ENCODE peak calls at places on chromosomes 13 and 19, in nine cellular contexts. B, G, V, S, W, N, L, J and H are unnamed samples.
A peak's percentile ranks its signal among the peaks of the same experiment; 100 is the strongest.

GRCh38 chr13:93316848-93317247 is 90.2 kb downstream of the GPC6 start:
- DNase-seq in B (no peak), G (no peak), V (no peak), S (no peak), W (no peak), N (no peak), L (no peak), J (no peak), H (no peak)

GRCh38 chr19:2014731-2015610 is 543 bp downstream of the BTBD2 start:
- DNase-seq in B (no peak), G (peak; percentile 57), V (no peak), S (no peak), W (no peak), N (peak; percentile 56), L (peak; percentile 68), J (no peak), H (no peak)

GRCh38 chr13:79459906-79460305 is 21.0 kb upstream of the NDFIP2 start:
- DNase-seq in B (peak; percentile 46), G (no peak), V (no peak), S (no peak), W (no peak), N (no peak), L (no peak), J (no peak), H (no peak)

GRCh38 chr19:19083413-19084178 is 19.8 kb downstream of the SLC25A42 start:
- DNase-seq in B (no peak), G (no peak), V (no peak), S (no peak), W (no peak), N (no peak), L (no peak), J (no peak), H (no peak)

GRCh38 chr19:40424637-40425449 is 949 bp downstream of the SERTAD1 start:
- DNase-seq in B (no peak), G (peak; percentile 21), V (no peak), S (no peak), W (no peak), N (no peak), L (peak; percentile 70), J (no peak), H (no peak)

GRCh38 chr13:40464349-40464748 is 202.1 kb downstream of the FOXO1 start:
- DNase-seq in B (no peak), G (no peak), V (no peak), S (no peak), W (no peak), N (no peak), L (no peak), J (no peak), H (no peak)

GRCh38 chr13:99179460-99179859 is 21.2 kb upstream of the UBAC2 start:
- DNase-seq in B (no peak), G (no peak), V (no peak), S (no peak), W (no peak), N (no peak), L (no peak), J (no peak), H (no peak)

GRCh38 chr19:45103625-45104319 is 10.8 kb downstream of the PPP1R37 start:
- DNase-seq in B (no peak), G (no peak), V (no peak), S (no peak), W (no peak), N (no peak), L (peak; percentile 60), J (no peak), H (no peak)

GRCh38 chr13:31951215-31951678 is 80.3 kb upstream of the FRY start:
- DNase-seq in B (peak; percentile 53), G (peak; percentile 59), V (no peak), S (no peak), W (no peak), N (no peak), L (no peak), J (no peak), H (no peak)

GRCh38 chr13:110475117-110475516 is 86.4 kb downstream of the RAB20 start:
- DNase-seq in B (no peak), G (no peak), V (no peak), S (no peak), W (no peak), N (no peak), L (no peak), J (no peak), H (no peak)

GRCh38 chr19:54470991-54471782 is 1.9 kb downstream of the CDC42EP5 start:
- DNase-seq in B (no peak), G (no peak), V (peak; percentile 52), S (no peak), W (no peak), N (peak; percentile 23), L (peak; percentile 72), J (peak; percentile 28), H (peak; percentile 28)

GRCh38 chr13:24997367-24997967 is 98.5 kb upstream of the PABPC3 start:
- DNase-seq in B (peak; percentile 64), G (peak; percentile 18), V (no peak), S (no peak), W (no peak), N (no peak), L (no peak), J (peak; percentile 36), H (no peak)

GRCh38 chr19:46427518-46427917 is 1.2 kb downstream of the PNMA8C start:
- DNase-seq in B (no peak), G (no peak), V (no peak), S (no peak), W (no peak), N (no peak), L (no peak), J (no peak), H (no peak)

GRCh38 chr19:32816555-32817099 is 52.9 kb downstream of the SLC7A9 start:
- DNase-seq in B (no peak), G (no peak), V (no peak), S (no peak), W (no peak), N (no peak), L (peak; percentile 64), J (no peak), H (no peak)

GRCh38 chr13:21453352-21454089 is 5.6 kb downstream of the ZDHHC20 start:
- DNase-seq in B (no peak), G (no peak), V (no peak), S (no peak), W (peak; percentile 27), N (no peak), L (no peak), J (no peak), H (no peak)

GRCh38 chr13:64414381-64414780 is 2815.8 kb downstream of the PCDH9 start:
- DNase-seq in B (no peak), G (no peak), V (no peak), S (no peak), W (no peak), N (no peak), L (no peak), J (no peak), H (no peak)

GRCh38 chr19:15180451-15181390 is 20.1 kb downstream of the NOTCH3 start:
- DNase-seq in B (no peak), G (no peak), V (no peak), S (no peak), W (no peak), N (no peak), L (peak; percentile 94), J (no peak), H (no peak)

GRCh38 chr19:56837492-56837891 is 3.0 kb downstream of the PEG3 start:
- DNase-seq in B (peak; percentile 65), G (peak; percentile 9), V (peak; percentile 86), S (no peak), W (no peak), N (no peak), L (no peak), J (no peak), H (peak; percentile 79)

GRCh38 chr19:18205180-18205915 is 1.5 kb upstream of the RAB3A start:
- DNase-seq in B (peak; percentile 50), G (peak; percentile 70), V (peak; percentile 51), S (no peak), W (peak; percentile 55), N (peak; percentile 61), L (peak; percentile 85), J (peak; percentile 48), H (peak; percentile 60)

GRCh38 chr13:97243915-97244820 is 22.0 kb downstream of the MBNL2 start:
- DNase-seq in B (no peak), G (no peak), V (no peak), S (no peak), W (no peak), N (no peak), L (no peak), J (no peak), H (no peak)

GRCh38 chr13:112184261-112184660 is 117.3 kb downstream of the SOX1 start:
- DNase-seq in B (no peak), G (no peak), V (no peak), S (no peak), W (no peak), N (no peak), L (peak; percentile 22), J (no peak), H (no peak)

GRCh38 chr13:79781829-79782540 is 301.0 kb downstream of the NDFIP2 start:
- DNase-seq in B (no peak), G (no peak), V (no peak), S (no peak), W (no peak), N (no peak), L (no peak), J (peak; percentile 12), H (no peak)

GRCh38 chr13:93388701-93389100 is 162.1 kb downstream of the GPC6 start:
- DNase-seq in B (peak; percentile 72), G (no peak), V (no peak), S (no peak), W (no peak), N (peak; percentile 7), L (no peak), J (no peak), H (no peak)

GRCh38 chr19:27775395-27775794 is 1437.6 kb downstream of the UQCRFS1 start:
- DNase-seq in B (no peak), G (no peak), V (no peak), S (no peak), W (no peak), N (no peak), L (peak; percentile 41), J (no peak), H (no peak)